ENCODE peak calls at places on chromosomes 4 and X, in four cellular contexts. U, D, R and P are unnamed samples.
A peak's percentile ranks its signal among the peaks of the same experiment; 100 is the strongest.

GRCh38 chrX:12702509-12703091 is 88.6 kb upstream of the PRPS2 start:
- DNase-seq in R (no peak), D (peak; percentile 3), U (no peak), P (no peak)

GRCh38 chr4:1819284-1819683 is 26.2 kb downstream of the FGFR3 start:
- DNase-seq in U (no peak), R (peak; percentile 8), D (no peak), P (no peak)

GRCh38 chrX:45743081-45743533 is 542.4 kb upstream of the DIPK2B start:
- DNase-seq in D (no peak), U (peak; percentile 40), R (peak; percentile 75), P (no peak)

GRCh38 chrX:29841750-29842149 is 373.6 kb upstream of the MAGEB2 start:
- DNase-seq in D (no peak), U (no peak), R (peak; percentile 42), P (no peak)

GRCh38 chr4:158166701-158167100 is 6.1 kb downstream of the GASK1B start:
- DNase-seq in R (no peak), D (no peak), U (no peak), P (no peak)

GRCh38 chrX:40169193-40170086 is 71.7 kb upstream of the BCOR start:
- DNase-seq in R (peak; percentile 75), D (no peak), U (peak; percentile 91), P (peak; percentile 73)

GRCh38 chr4:54959656-54960055 is 165.7 kb downstream of the KDR start:
- DNase-seq in U (no peak), D (no peak), R (peak; percentile 83), P (no peak)

GRCh38 chr4:121696140-121696640 is 590 bp downstream of the ANXA5 start:
- DNase-seq in D (no peak), U (no peak), R (peak; percentile 85), P (no peak)

GRCh38 chrX:150696836-150697235 is 3.6 kb downstream of the MTMR1 start:
- DNase-seq in D (no peak), R (no peak), U (no peak), P (no peak)

GRCh38 chr4:123853651-123854050 is 457.1 kb downstream of the SPRY1 start:
- DNase-seq in R (no peak), U (no peak), D (no peak), P (no peak)

GRCh38 chr4:119152741-119153140 is 17.1 kb downstream of the MYOZ2 start:
- DNase-seq in R (no peak), D (no peak), U (no peak), P (no peak)

GRCh38 chrX:156004740-156005139 is 7.2 kb downstream of the IL9R start:
- DNase-seq in D (no peak), U (no peak), R (no peak), P (no peak)

GRCh38 chr4:55439023-55439422 is 43.3 kb downstream of the TMEM165 start:
- DNase-seq in D (no peak), U (no peak), R (no peak), P (no peak)

GRCh38 chr4:159280442-159281172 is 177.7 kb downstream of the RAPGEF2 start:
- DNase-seq in U (no peak), D (no peak), R (no peak), P (no peak)

GRCh38 chr4:111064342-111064993 is 441.6 kb upstream of the PITX2 start:
- DNase-seq in D (no peak), R (peak; percentile 57), U (peak; percentile 39), P (peak; percentile 23)

GRCh38 chrX:139889760-139890159 is 43.1 kb downstream of the ATP11C start:
- DNase-seq in D (no peak), U (no peak), R (peak; percentile 31), P (no peak)

GRCh38 chr4:172188248-172188976 is 375.2 kb downstream of the GALNTL6 start:
- DNase-seq in U (no peak), R (no peak), D (no peak), P (no peak)

GRCh38 chr4:187183351-187183750 is 459.7 kb upstream of the FAT1 start:
- DNase-seq in R (no peak), D (peak; percentile 37), U (no peak), P (no peak)

GRCh38 chrX:17968367-17968766 is 107.3 kb upstream of the RAI2 start:
- DNase-seq in R (no peak), U (no peak), D (no peak), P (no peak)

GRCh38 chrX:124665878-124666425 is 319.6 kb downstream of the SH2D1A start:
- DNase-seq in R (no peak), U (no peak), D (no peak), P (no peak)

GRCh38 chr4:84697615-84698201 is 114.8 kb downstream of the CDS1 start:
- DNase-seq in D (no peak), U (no peak), R (peak; percentile 26), P (no peak)

GRCh38 chr4:113618205-113618604 is 143.3 kb downstream of the CAMK2D start:
- DNase-seq in R (no peak), D (no peak), U (no peak), P (no peak)

GRCh38 chr4:101993002-101993840 is 202.7 kb downstream of the BANK1 start:
- DNase-seq in U (no peak), R (no peak), D (no peak), P (no peak)

GRCh38 chr4:20395160-20395773 is 143.6 kb downstream of the SLIT2 start:
- DNase-seq in R (peak; percentile 15), D (peak; percentile 42), U (peak; percentile 72), P (peak; percentile 43)

GRCh38 chr4:99248714-99249113 is 29.7 kb upstream of the ADH6 start:
- DNase-seq in R (peak; percentile 50), U (no peak), D (no peak), P (no peak)

GRCh38 chrX:9003041-9003440 is 30.9 kb downstream of the FAM9B start:
- DNase-seq in R (no peak), D (no peak), U (no peak), P (no peak)

GRCh38 chr4:67030636-67031035 is 514.7 kb downstream of the CENPC start:
- DNase-seq in U (no peak), D (no peak), R (no peak), P (no peak)

GRCh38 chr4:121765941-121766538 is 1.1 kb upstream of the SMIM43 start:
- DNase-seq in U (peak; percentile 40), D (no peak), R (no peak), P (no peak)

GRCh38 chr4:149765630-149766029 is 50.0 kb downstream of the IQCM start:
- DNase-seq in D (no peak), R (peak; percentile 83), U (no peak), P (no peak)

GRCh38 chr4:108345862-108346530 is 177.3 kb upstream of the LEF1 start:
- DNase-seq in R (peak; percentile 4), D (no peak), U (no peak), P (no peak)

GRCh38 chr4:183961772-183962171 is 56.7 kb downstream of the STOX2 start:
- DNase-seq in D (no peak), R (no peak), U (no peak), P (no peak)

GRCh38 chr4:150283689-150284088 is 205.4 kb downstream of the DCLK2 start:
- DNase-seq in D (no peak), R (peak; percentile 99), U (no peak), P (no peak)

GRCh38 chr4:156778606-156779005 is 193.0 kb downstream of the PDGFC start:
- DNase-seq in R (peak; percentile 91), D (no peak), U (no peak), P (no peak)

GRCh38 chr4:156779774-156780173 is 191.8 kb downstream of the PDGFC start:
- DNase-seq in D (no peak), R (peak; percentile 95), U (no peak), P (no peak)

GRCh38 chr4:156779046-156779445 is 192.6 kb downstream of the PDGFC start:
- DNase-seq in D (no peak), U (no peak), R (peak; percentile 59), P (no peak)

GRCh38 chr4:156775803-156776202 is 195.8 kb downstream of the PDGFC start:
- DNase-seq in U (no peak), D (no peak), R (no peak), P (no peak)

DNA sequence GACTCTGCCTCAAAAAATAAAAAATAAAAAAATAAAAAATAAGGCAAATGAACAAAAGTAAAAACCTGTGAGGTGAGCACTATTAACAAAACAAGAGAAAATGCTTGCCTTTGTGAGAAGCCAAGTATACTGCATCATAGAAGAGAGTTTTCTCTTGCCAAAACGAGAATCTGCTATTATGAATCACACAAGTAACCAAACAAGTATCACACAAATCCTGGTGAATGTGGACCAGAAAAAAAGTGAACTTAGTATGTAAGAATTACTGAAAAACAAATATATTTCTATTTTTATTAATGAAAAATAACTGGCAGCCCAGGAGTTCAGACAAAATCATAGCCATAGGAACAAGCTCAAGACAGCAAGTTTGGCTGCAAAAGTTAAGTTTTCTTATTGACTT is 193.5 kb downstream of the PDGFC start:
- DNase-seq in U (no peak), R (peak; percentile 72), D (no peak), P (no peak)
- H4K91ac ChIP-seq in U (no peak overlapping the region), R (peak overlapping the region; percentile 50), D (no peak overlapping the region), P (no peak overlapping the region)

DNA sequence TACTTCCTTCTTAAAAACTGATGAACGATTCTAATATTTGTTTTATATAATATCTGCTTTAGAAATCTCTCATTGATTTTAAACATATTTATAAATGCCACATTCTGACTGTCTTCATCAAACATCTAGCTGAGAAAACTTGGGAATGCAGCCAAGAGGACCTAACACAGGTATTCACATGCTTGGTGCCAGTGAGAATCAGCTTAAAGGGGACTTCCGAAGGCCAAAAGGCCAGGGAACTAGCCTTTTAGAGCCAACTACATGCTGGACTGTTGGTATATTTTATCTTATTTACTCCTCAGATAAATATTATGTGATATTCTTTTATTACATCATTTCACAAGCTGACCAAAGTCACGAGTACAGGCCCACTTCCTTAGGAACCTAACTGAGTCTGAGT is 41.0 kb upstream of the PDLIM3 start:
- DNase-seq in U (no peak), D (no peak), R (no peak), P (no peak)
- H4K91ac ChIP-seq in U (no peak overlapping the region), D (no peak overlapping the region), R (no peak overlapping the region), P (no peak overlapping the region)

DNA sequence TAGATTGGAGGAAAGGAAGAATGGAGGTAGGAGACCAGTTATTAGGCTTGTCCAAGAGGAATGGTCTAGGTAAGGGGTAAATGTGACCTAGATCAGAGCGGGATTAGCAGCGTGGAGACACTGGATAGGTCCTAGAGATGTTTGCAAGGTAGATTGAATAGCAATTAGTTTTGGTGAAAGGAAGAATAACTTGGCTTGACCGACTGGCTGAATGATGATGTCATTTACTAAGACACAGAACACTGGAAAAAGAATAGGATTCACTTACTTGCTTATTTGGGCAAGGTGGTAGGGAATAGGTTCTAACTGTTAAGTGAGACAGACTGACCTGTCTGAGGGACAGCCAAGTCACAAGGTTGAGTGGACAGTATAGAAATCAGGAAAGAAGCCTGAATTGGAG is 71.3 kb downstream of the VEGFC start:
- DNase-seq in R (no peak), U (no peak), D (no peak), P (no peak)
- H4K91ac ChIP-seq in R (no peak overlapping the region), U (no peak overlapping the region), D (no peak overlapping the region), P (no peak overlapping the region)

DNA sequence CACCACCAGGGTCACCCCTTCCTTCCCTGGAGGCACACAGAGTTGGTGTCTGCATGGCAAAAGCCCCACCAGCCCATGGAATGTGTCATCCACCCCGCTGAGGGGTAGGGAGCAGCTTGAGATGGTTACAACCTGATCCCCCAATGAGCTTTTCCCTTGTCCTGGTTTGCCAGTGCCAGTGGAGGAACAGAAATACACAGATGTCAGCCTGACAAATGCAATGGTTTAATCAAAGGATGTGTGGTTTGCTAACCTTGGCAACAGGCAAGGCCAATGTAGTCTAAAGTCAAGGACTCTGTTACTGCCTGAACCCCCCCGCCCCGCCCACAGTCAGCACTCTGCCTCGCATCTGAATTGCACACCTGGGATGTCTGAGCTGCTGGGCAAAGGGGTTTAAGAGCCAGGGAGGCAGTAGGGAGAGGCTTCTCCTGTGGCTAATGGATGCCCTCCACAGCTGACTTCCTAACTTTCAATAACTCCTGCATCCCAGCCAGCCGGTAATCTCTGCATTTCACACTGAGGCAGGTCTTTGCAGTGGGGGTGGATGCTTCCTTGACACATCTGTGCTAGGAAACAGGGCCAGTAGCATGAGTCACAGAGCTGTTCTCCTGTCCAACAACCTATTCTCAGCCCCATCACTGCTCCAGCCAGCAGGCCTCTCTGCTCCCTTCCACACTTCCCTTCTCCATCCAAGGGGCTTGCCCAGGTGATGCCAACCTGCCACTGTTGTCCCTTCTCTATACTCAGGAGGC is 137.5 kb downstream of the AMMECR1 start:
- DNase-seq in U (no peak), R (peak; percentile 84), D (no peak), P (no peak)
- H4K91ac ChIP-seq in U (no peak overlapping the region), R (no peak overlapping the region), D (no peak overlapping the region), P (no peak overlapping the region)